ENCODE peak calls at places on chromosomes 4 and X, in eight cellular contexts. Y is heart right ventricle, P is vagina, Z is thoracic aorta, W is body of pancreas, N is GM12878, T is tibial artery, V is transverse colon. K is an unnamed sample.

GRCh38 chr4:84547211-84547610 is 35.7 kb upstream of the CDS1 start:
- DNase-seq in Y (no peak), P (no peak), Z (no peak), W (no peak), N (no peak), T (no peak), V (no peak), K (no peak)

GRCh38 chr4:128653514-128654420 is 155.7 kb upstream of the JADE1 start:
- DNase-seq in Y (peak; percentile 46), P (no peak), Z (no peak), W (peak; percentile 27), N (no peak), T (peak; percentile 38), V (peak; percentile 61), K (no peak)

GRCh38 chr4:150211016-150211415 is 132.8 kb downstream of the DCLK2 start:
- DNase-seq in Y (no peak), P (no peak), Z (no peak), W (peak; percentile 85), N (no peak), T (no peak), V (no peak), K (no peak)

GRCh38 chrX:13482764-13483552 is 86.4 kb upstream of the EGFL6 start:
- DNase-seq in Y (no peak), P (no peak), Z (no peak), W (no peak), N (no peak), T (no peak), V (peak; percentile 68), K (no peak)

GRCh38 chrX:49186125-49187027 is at the start of gene PRICKLE3:
- DNase-seq in Y (peak; percentile 86), P (no peak), Z (no peak), W (peak; percentile 87), N (no peak), T (peak; percentile 82), V (peak; percentile 88), K (peak; percentile 91)

GRCh38 chr4:4182835-4183568 is 43.7 kb downstream of the OTOP1 start:
- DNase-seq in Y (no peak), P (no peak), Z (no peak), W (no peak), N (no peak), T (no peak), V (no peak), K (no peak)

GRCh38 chrX:153494541-153495361 is at the start of gene BGN:
- DNase-seq in Y (peak; percentile 59), P (no peak), Z (peak; percentile 39), W (no peak), N (no peak), T (peak; percentile 47), V (no peak), K (peak; percentile 56)

GRCh38 chrX:115560211-115560977 is 580 bp upstream of the PLS3 start:
- DNase-seq in Y (no peak), P (no peak), Z (no peak), W (peak; percentile 34), N (no peak), T (no peak), V (no peak), K (peak; percentile 60)

GRCh38 chr4:6446538-6447451 is 25.6 kb downstream of the PPP2R2C start:
- DNase-seq in Y (peak; percentile 59), P (no peak), Z (no peak), W (peak; percentile 39), N (no peak), T (no peak), V (no peak), K (no peak)

GRCh38 chr4:123599920-123600394 is 203.4 kb downstream of the SPRY1 start:
- DNase-seq in Y (peak; percentile 69), P (no peak), Z (no peak), W (peak; percentile 53), N (peak; percentile 85), T (peak; percentile 56), V (peak; percentile 82), K (peak; percentile 76)

GRCh38 chr4:88646528-88647280 is 50.9 kb downstream of the NAP1L5 start:
- DNase-seq in Y (no peak), P (no peak), Z (no peak), W (no peak), N (no peak), T (no peak), V (no peak), K (no peak)

GRCh38 chr4:58163172-58163571 is 1053.0 kb upstream of the IGFBP7 start:
- DNase-seq in Y (no peak), P (no peak), Z (no peak), W (no peak), N (no peak), T (peak; percentile 47), V (no peak), K (no peak)

GRCh38 chr4:51942108-51942832 is 77.9 kb downstream of the LRRC66 start:
- DNase-seq in Y (no peak), P (no peak), Z (no peak), W (no peak), N (no peak), T (no peak), V (no peak), K (no peak)

GRCh38 chr4:72567821-72568620 is 1.0 kb downstream of the ADAMTS3 start:
- DNase-seq in Y (peak; percentile 40), P (no peak), Z (peak; percentile 55), W (peak; percentile 58), N (no peak), T (peak; percentile 64), V (peak; percentile 32), K (peak; percentile 87)

GRCh38 chr4:99572527-99573240 is 1.9 kb upstream of the MTTP start:
- DNase-seq in Y (no peak), P (no peak), Z (no peak), W (no peak), N (no peak), T (no peak), V (no peak), K (no peak)

GRCh38 chr4:75891611-75892010 is 10.6 kb downstream of the PPEF2 start:
- DNase-seq in Y (no peak), P (no peak), Z (no peak), W (no peak), N (no peak), T (no peak), V (no peak), K (peak; percentile 48)

GRCh38 chr4:75895744-75896314 is 6.4 kb downstream of the PPEF2 start:
- DNase-seq in Y (no peak), P (no peak), Z (no peak), W (no peak), N (no peak), T (no peak), V (no peak), K (no peak)

GRCh38 chr4:75889537-75890199 is 12.6 kb downstream of the PPEF2 start:
- DNase-seq in Y (no peak), P (no peak), Z (no peak), W (no peak), N (no peak), T (no peak), V (no peak), K (no peak)

DNA sequence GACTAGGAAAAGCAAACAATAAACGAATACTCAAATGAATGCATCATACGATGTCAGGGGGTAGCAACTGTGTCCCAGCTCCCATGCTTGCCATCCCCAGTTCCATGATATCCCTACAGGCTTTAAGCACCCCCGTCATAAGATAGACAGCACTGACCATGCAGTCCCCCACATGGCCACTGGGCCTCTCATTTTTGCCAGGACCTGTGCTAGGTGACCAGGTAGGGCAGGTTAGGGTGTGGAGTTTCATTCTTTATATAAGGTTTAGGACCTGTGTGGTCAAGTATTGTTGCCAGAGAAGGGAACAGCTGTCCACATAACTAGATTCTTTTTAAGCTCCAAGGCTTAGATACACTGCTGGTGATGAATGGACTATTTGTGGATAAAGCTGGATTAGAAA is 9.7 kb downstream of the PPEF2 start:
- DNase-seq in Y (no peak), P (no peak), Z (no peak), W (no peak), N (no peak), T (no peak), V (no peak), K (no peak)
- TF ChIP-seq CTCF in Y (no peak), P (no peak), Z (no peak), W (no peak), N (peak; percentile 14), T (no peak), V (no peak), K (peak; percentile 7)

DNA sequence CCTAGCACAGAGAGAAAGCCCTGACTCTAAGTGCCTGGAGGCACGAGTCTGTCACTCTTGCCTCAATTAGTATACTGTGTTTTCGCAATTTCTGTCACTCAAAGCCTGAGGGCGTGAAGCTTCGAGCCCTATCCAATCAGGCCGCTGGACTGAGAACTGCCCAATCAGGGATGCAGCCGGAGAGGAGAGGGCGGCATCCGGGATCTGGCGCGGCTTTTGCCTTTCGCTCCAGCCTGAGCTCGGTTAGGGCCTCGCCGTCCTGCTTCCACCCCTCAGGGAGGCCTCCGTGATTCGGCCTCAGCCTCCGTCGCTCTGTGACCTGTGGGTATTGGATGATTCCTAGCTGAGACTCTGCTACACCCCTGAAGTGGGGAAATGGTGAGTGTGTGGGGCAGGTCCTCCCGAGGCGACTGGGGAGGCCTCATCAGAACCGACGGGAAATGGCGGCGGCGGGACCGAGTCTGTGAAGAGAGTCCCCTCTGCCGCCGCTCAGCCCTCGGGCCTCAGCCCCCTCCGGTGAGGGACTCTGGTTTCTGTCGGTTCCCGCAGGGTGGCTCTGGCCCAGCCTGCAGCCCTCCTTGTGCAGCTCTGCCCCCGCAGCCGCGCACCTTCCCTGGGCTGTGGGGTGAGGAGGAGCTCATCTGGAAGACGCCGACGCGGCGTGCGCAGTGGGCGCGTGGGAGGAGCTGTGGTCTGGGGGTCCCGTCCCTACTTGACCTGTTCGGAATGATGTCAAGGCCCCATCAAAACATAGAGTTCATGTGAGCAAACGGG is 48.5 kb downstream of the ZNF141 start:
- DNase-seq in Y (no peak), P (no peak), Z (no peak), W (no peak), N (no peak), T (no peak), V (no peak), K (no peak)
- H3K9me3 ChIP-seq in Y (peaks cover 99% of the 10 kb centered on the region), P (peaks cover 52% of the 10 kb centered on the region), Z (peaks cover 92% of the 10 kb centered on the region), W (no peaks in the 10 kb centered on the region), N (peaks cover 22% of the 10 kb centered on the region), T (peaks cover 11% of the 10 kb centered on the region), V (peaks cover 61% of the 10 kb centered on the region), K (peaks cover 99% of the 10 kb centered on the region)

GRCh38 chrX:1661048-1661921 is 46.4 kb downstream of the ASMT start:
- DNase-seq in Y (no peak), P (no peak), Z (no peak), W (no peak), N (peak; percentile 98), T (peak; percentile 25), V (peak; percentile 68), K (peak; percentile 59)
- TF ChIP-seq CTCF in Y (no peak), P (no peak), Z (no peak), W (no peak), N (no peak), T (no peak), V (no peak), K (no peak)

DNA sequence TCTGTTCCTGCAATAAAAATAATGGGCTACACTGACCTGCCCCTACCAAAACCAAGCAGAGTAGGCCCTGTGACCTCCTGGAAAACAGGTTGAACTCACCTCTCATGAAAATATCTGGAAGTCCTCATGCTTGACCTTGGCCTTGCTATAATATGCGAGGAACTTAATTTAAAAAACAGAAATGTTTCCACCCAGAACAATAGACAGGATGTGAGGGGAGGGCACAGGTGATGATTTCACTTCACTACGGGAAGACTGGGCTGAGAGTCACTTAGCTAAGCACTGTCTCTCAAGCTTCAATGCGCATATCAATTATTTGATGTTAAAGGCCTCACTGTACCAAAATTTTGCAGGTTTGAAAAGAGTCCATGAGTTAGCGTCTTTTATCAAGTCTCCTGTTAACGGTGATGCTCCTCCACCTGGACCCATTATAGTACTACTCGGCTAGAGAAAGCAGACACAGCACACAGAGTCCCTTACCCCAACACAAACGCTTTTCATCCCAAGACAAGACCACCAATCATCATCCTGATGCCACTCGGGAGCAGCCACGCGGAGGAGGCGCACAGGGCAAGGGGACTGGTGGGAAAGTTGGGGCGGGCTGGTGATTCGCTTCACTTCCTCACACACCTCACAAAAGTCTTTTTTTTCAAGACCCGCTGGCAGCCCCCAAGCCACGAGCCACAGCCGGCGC is 25.9 kb downstream of the ZNF721 start:
- DNase-seq in Y (no peak), P (no peak), Z (no peak), W (no peak), N (no peak), T (no peak), V (no peak), K (no peak)
- H3K9me3 ChIP-seq in Y (peaks cover 45% of the 10 kb centered on the region), P (peaks cover 3% of the 10 kb centered on the region), Z (peaks cover 25% of the 10 kb centered on the region), W (no peaks in the 10 kb centered on the region), N (peaks cover 39% of the 10 kb centered on the region), T (no peaks in the 10 kb centered on the region), V (peaks cover 39% of the 10 kb centered on the region), K (peaks cover 15% of the 10 kb centered on the region)